ENCODE peak calls at places on chromosomes 7 and 10, in five cellular contexts. H, X, D, F and R are unnamed samples. For H3K4me1, the result is how much of the 10 kb centered on the place peaks cover.

GRCh38 chr10:88187472-88187871 is 324.0 kb downstream of the PTEN start:
- DNase-seq in H (no peak), X (no peak), D (no peak), F (no peak), R (no peak)

GRCh38 chr10:100969175-100970075 is at the start of gene SEMA4G:
- DNase-seq in H (no peak), X (peak), D (peak), F (peak), R (peak)

GRCh38 chr10:52212062-52212461 is 102.0 kb upstream of the DKK1 start:
- DNase-seq in H (no peak), X (peak), D (no peak), F (no peak), R (no peak)

GRCh38 chr10:6136215-6137201 is 47.7 kb downstream of the RBM17 start:
- DNase-seq in H (peak), X (no peak), D (no peak), F (no peak), R (no peak)

GRCh38 chr7:127486654-127487053 is 94.1 kb upstream of the ZNF800 start:
- DNase-seq in H (peak), X (peak), D (no peak), F (no peak), R (no peak)

GRCh38 chr7:111735661-111736323 is 173.5 kb upstream of the IMMP2L start:
- DNase-seq in H (peak), X (peak), D (no peak), F (peak), R (no peak)

GRCh38 chr7:131040467-131040932 is 287.2 kb upstream of the MKLN1 start:
- DNase-seq in H (peak), X (peak), D (no peak), F (peak), R (no peak)

GRCh38 chr7:156111-157007 is 36.0 kb upstream of the FAM20C start:
- DNase-seq in H (no peak), X (no peak), D (peak), F (no peak), R (no peak)

GRCh38 chr10:29535012-29535777 is 99.6 kb downstream of the SVIL start:
- DNase-seq in H (peak), X (peak), D (peak), F (no peak), R (peak)

GRCh38 chr7:111198255-111198654 is 107.3 kb downstream of the LRRN3 start:
- DNase-seq in H (peak), X (no peak), D (no peak), F (no peak), R (no peak)

DNA sequence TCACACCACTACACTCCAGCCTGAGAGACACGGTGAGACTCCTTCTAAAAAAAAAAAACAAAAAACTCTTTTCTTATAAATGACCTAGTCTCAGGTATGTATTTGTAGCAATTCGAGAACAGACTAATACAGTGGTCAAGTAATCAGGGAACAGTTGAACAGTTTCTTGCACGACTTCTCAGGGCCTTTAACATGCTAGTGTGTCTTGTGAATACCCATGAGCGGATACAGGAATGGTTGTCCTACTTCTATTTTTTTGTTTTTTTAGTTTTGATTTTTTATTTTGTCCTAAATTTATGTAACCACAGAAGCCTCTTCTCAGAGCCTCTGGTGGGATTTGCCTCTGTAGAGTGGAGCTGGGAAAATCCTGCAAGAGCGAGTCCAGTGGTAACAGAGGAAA is 71.0 kb upstream of the NANOS1 start:
- DNase-seq in H (no peak), X (no peak), D (no peak), F (no peak), R (no peak)
- H3K27ac ChIP-seq in H (no peak), X (no peak), D (no peak), F (peak), R (peak)

DNA sequence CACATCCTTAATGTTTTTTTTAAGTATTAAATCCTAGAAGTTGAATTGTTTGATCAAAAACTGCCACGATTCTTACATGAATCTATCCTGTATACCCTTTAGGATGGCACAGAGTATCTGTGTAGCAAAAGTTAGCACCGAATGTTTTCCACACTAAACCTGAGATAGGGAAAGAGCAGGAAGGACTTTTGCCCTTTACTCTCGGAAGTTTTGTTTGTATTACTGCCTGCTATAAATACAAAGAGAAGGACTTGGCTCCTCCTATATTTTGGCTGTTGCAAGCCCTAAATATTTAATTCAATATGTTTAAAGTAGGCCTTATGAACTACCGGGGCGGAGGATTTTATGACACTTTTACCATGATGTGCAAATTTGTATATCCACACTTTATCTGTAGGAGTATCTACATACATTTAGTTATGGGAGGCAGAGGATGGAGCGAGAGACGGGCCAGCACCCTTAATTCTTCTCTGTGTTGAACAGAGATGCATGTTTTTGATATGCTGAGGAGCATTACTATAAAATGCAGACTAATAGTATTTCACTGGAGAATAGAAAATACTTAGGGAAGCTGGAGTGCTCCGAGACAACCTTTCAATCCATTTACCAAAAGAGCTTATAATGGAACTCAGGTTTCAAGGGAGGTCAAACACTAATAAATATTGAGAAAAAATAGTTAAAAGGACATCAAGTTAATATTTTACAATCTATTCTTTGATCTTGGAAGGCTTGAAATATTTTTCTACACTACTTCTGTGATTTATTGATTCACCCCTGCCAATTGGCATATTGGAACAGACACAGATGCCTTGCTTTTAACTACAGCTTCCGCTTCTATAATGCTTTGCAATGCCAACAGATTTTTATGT is 97.4 kb downstream of the CHN2 start:
- DNase-seq in H (no peak), X (no peak), D (no peak), F (no peak), R (no peak)
- H3K4me1 ChIP-seq in H (under half), X (half or more), D (under half), F (under half), R (under half)

GRCh38 chr7:143345428-143345900 is 17.0 kb downstream of the FAM131B start:
- DNase-seq in H (peak), X (peak), D (peak), F (no peak), R (peak)
- H3K4me3 ChIP-seq in H (peak), X (peak), D (peak), F (peak), R (peak)

GRCh38 chr10:123807444-123808035 is 84.1 kb downstream of the CPXM2 start:
- DNase-seq in H (no peak), X (no peak), D (no peak), F (no peak), R (no peak)
- H3K27ac ChIP-seq in H (no peak), X (no peak), D (no peak), F (no peak), R (no peak)

GRCh38 chr10:72058347-72058898 is 29.9 kb downstream of the SPOCK2 start:
- DNase-seq in H (no peak), X (no peak), D (no peak), F (no peak), R (no peak)
- H3K4me1 ChIP-seq in H (under half), X (under half), D (under half), F (under half), R (under half)

GRCh38 chr10:60998932-60999331 is 54.9 kb upstream of the RHOBTB1 start:
- DNase-seq in H (no peak), X (no peak), D (no peak), F (no peak), R (no peak)

GRCh38 chr10:61000769-61001730 is 57.1 kb upstream of the RHOBTB1 start:
- DNase-seq in H (peak), X (peak), D (peak), F (no peak), R (no peak)

DNA sequence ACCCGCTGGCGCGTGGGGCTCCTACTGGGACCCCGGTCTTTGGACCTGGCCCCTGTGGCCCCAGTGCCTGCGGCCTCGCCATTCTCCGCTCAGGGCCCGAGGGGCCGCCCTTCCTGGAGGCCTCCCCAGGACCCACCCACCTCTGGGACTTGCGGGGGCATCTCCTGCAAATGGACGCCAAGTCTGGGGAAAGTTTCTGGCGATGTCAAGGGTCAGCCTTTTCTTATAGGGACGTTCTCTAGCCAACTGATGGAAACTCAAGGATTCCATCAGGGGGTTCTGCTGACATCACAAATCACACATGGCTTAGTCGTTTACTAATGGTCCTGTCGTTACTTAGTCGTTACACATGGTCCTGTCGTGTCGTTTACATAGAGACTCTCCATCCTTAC is 57.7 kb upstream of the RHOBTB1 start:
- DNase-seq in H (no peak), X (peak), D (no peak), F (no peak), R (no peak)
- H3K4me3 ChIP-seq in H (peak), X (peak), D (peak), F (peak), R (peak)

DNA sequence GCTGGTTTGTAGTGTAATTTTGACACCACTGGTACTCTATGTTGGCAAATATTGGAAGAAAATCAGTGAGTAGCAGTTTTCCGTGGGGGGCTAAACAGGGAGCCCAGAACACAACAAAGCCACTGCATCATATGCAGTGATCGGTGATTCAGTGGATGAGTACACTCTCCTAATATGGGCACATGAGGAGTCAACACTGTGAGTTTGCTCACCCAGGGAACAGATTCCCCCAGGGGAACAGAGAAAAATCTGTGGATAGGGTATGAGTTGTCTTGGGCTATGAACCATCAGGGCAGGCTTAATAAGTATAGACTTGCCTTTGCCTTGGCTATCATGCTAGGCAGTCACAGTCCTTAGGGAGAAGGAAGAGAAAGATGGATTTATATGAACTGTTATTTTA is 227.7 kb upstream of the SEMA3E start:
- DNase-seq in H (peak), X (no peak), D (no peak), F (no peak), R (no peak)
- H3K27ac ChIP-seq in H (peak), X (no peak), D (no peak), F (no peak), R (no peak)